ENCODE peak calls at places on chromosomes 5 and 9, in six cellular contexts. M is substantia nigra, X is T-helper 9 cell, S is psoas muscle, U is GM12864, O is lung microvascular endothelial cell. D is an unnamed sample.

GRCh38 chr5:62093981-62094380 is 212.0 kb upstream of the KIF2A start:
- DNase-seq in M (no peak), X (no peak), S (no peak), U (no peak), O (peak; percentile 58), D (peak; percentile 36)

GRCh38 chr5:141757402-141757801 is 75.4 kb upstream of the ARAP3 start:
- DNase-seq in X (no peak), U (no peak), S (no peak), M (no peak), O (peak; percentile 67), D (peak; percentile 40)

GRCh38 chr9:113988951-113989780 is 88.9 kb downstream of the AMBP start:
- DNase-seq in U (no peak), M (no peak), O (no peak), S (peak; percentile 87), X (no peak), D (no peak)

GRCh38 chr5:36870399-36871040 is 6.0 kb upstream of the NIPBL start:
- DNase-seq in X (no peak), U (no peak), M (no peak), O (peak; percentile 60), S (no peak), D (no peak)

GRCh38 chr5:147690595-147690994 is 91.9 kb downstream of the JAKMIP2 start:
- DNase-seq in U (no peak), M (no peak), X (no peak), O (no peak), S (no peak), D (no peak)

GRCh38 chr5:119470851-119471451 is 18.7 kb downstream of the HSD17B4 start:
- DNase-seq in O (peak; percentile 53), U (no peak), X (no peak), S (no peak), M (no peak), D (peak; percentile 30)

GRCh38 chr9:69317081-69317480 is 7.9 kb upstream of the ENTREP1 start:
- DNase-seq in O (peak; percentile 37), U (no peak), M (no peak), X (no peak), S (no peak), D (no peak)

GRCh38 chr5:81525690-81526089 is 131.8 kb upstream of the ACOT12 start:
- DNase-seq in S (no peak), X (no peak), O (peak; percentile 58), U (no peak), M (no peak), D (no peak)

GRCh38 chr5:5165541-5166002 is 25.4 kb downstream of the ADAMTS16 start:
- DNase-seq in M (no peak), U (no peak), X (no peak), O (no peak), S (no peak), D (no peak)

GRCh38 chr5:78594946-78595921 is 53.3 kb downstream of the LHFPL2 start:
- DNase-seq in M (no peak), S (no peak), X (no peak), O (peak; percentile 99), U (no peak), D (no peak)

GRCh38 chr9:129446828-129447550 is 173.9 kb downstream of the C9orf50 start:
- DNase-seq in O (no peak), X (no peak), U (no peak), M (no peak), S (no peak), D (peak; percentile 75)

GRCh38 chr9:21695874-21696341 is 106.5 kb upstream of the MTAP start:
- DNase-seq in U (no peak), M (no peak), O (no peak), S (peak; percentile 46), X (no peak), D (no peak)

GRCh38 chr5:140574165-140574564 is 9.5 kb downstream of the SLC35A4 start:
- DNase-seq in O (no peak), S (no peak), M (no peak), U (no peak), X (no peak), D (no peak)

GRCh38 chr9:37030591-37030939 is 3.5 kb downstream of the PAX5 start:
- DNase-seq in U (no peak), M (no peak), O (no peak), X (no peak), S (no peak), D (no peak)

GRCh38 chr9:113998114-113998513 is 80.0 kb downstream of the AMBP start:
- DNase-seq in U (no peak), O (no peak), M (no peak), X (no peak), S (no peak), D (no peak)

GRCh38 chr5:45772402-45772801 is 76.2 kb upstream of the HCN1 start:
- DNase-seq in O (no peak), M (no peak), U (no peak), X (no peak), S (no peak), D (no peak)

GRCh38 chr9:136952354-136952855 is 332 bp downstream of the LCN12 start:
- DNase-seq in S (no peak), U (no peak), M (no peak), X (no peak), O (no peak), D (no peak)

GRCh38 chr5:177474845-177475562 is 1.6 kb upstream of the DBN1 start:
- DNase-seq in S (no peak), M (no peak), U (no peak), O (no peak), X (no peak), D (no peak)

GRCh38 chr9:134660407-134660806 is 18.8 kb downstream of the COL5A1 start:
- DNase-seq in O (no peak), M (no peak), U (no peak), S (no peak), X (no peak), D (no peak)

GRCh38 chr9:68777070-68777763 is 72.2 kb downstream of the PIP5K1B start:
- DNase-seq in U (no peak), X (no peak), S (no peak), O (no peak), M (no peak), D (no peak)

GRCh38 chr9:126694206-126695081 is 80.7 kb downstream of the LMX1B start:
- DNase-seq in X (no peak), O (no peak), M (no peak), U (no peak), S (no peak), D (no peak)

GRCh38 chr5:8788246-8788645 is 757.6 kb downstream of the SEMA5A start:
- DNase-seq in U (no peak), O (no peak), S (no peak), M (no peak), X (no peak), D (no peak)

GRCh38 chr9:79116064-79116463 is 455.7 kb upstream of the TLE4 start:
- DNase-seq in M (no peak), U (no peak), S (no peak), X (no peak), O (no peak), D (no peak)

GRCh38 chr5:87776785-87777184 is 364.1 kb upstream of the CCNH start:
- DNase-seq in U (no peak), X (no peak), S (no peak), O (no peak), M (no peak), D (no peak)

GRCh38 chr9:22454021-22454420 is 7.4 kb downstream of the DMRTA1 start:
- DNase-seq in M (no peak), S (no peak), O (no peak), U (no peak), X (no peak), D (no peak)

GRCh38 chr5:14186132-14186830 is 43.1 kb downstream of the TRIO start:
- DNase-seq in M (no peak), X (no peak), S (no peak), O (peak; percentile 75), U (no peak), D (peak; percentile 31)

GRCh38 chr9:126652140-126652558 is 38.4 kb downstream of the LMX1B start:
- DNase-seq in M (no peak), U (no peak), X (no peak), S (no peak), O (no peak), D (no peak)

GRCh38 chr5:44245936-44246335 is 143.3 kb downstream of the FGF10 start:
- DNase-seq in M (no peak), S (no peak), X (no peak), O (no peak), U (no peak), D (no peak)

GRCh38 chr9:116897181-116897580 is 210.1 kb downstream of the TRIM32 start:
- DNase-seq in O (no peak), U (no peak), X (no peak), M (no peak), S (no peak), D (no peak)

GRCh38 chr9:130237763-130238524 is 27.6 kb upstream of the HMCN2 start:
- DNase-seq in S (no peak), M (no peak), X (no peak), U (no peak), O (no peak), D (no peak)

GRCh38 chr5:171673328-171673727 is 112.3 kb upstream of the SMIM23 start:
- DNase-seq in S (no peak), O (no peak), U (no peak), M (no peak), X (no peak), D (no peak)

GRCh38 chr9:72703574-72703973 is 182.2 kb downstream of the TMC1 start:
- DNase-seq in U (no peak), O (no peak), M (no peak), S (no peak), X (no peak), D (no peak)

GRCh38 chr9:114825126-114825525 is 19.3 kb upstream of the TNFSF15 start:
- DNase-seq in X (no peak), O (no peak), S (no peak), M (no peak), U (no peak), D (no peak)

GRCh38 chr5:79971156-79971555 is 19.9 kb downstream of the MTX3 start:
- DNase-seq in O (peak; percentile 86), M (no peak), U (no peak), S (no peak), X (no peak), D (no peak)

GRCh38 chr9:129235931-129236331 is 57.9 kb upstream of the IER5L start:
- DNase-seq in S (peak; percentile 32), U (peak; percentile 22), X (peak; percentile 44), M (no peak), O (no peak), D (no peak)